ENCODE peak calls at places on chromosomes 4 and X, in nine cellular contexts. One of them, this sample, is unnamed.

GRCh38 chrX:283115-283845 is 2.1 kb downstream of the PLCXD1 start:
- DNase-seq in ELR: peak; percentile 92
- DNase-seq in anterior cingulate cortex: no peak
- DNase-seq in AG08396: peak; percentile 95
- DNase-seq in aorta: peak; percentile 94
- DNase-seq in T-helper 17 cell: peak; percentile 78
- DNase-seq in CD8-positive, alpha-beta T cell: peak; percentile 89
- DNase-seq in Ammon's horn: peak; percentile 97
- DNase-seq in progenitor cell of endocrine pancreas: peak; percentile 75
- DNase-seq in this sample: peak; percentile 72

GRCh38 chrX:12946838-12947544 is 27.9 kb upstream of the TMSB4X start:
- DNase-seq in ELR: peak; percentile 80
- DNase-seq in aorta: peak; percentile 75
- DNase-seq in AG08396: peak; percentile 80
- DNase-seq in Ammon's horn: peak; percentile 24
- DNase-seq in anterior cingulate cortex: no peak
- DNase-seq in CD8-positive, alpha-beta T cell: peak; percentile 87
- DNase-seq in T-helper 17 cell: peak; percentile 64
- DNase-seq in progenitor cell of endocrine pancreas: peak; percentile 55
- DNase-seq in this sample: peak; percentile 60

GRCh38 chrX:47413179-47413594 is 42.8 kb downstream of the ZNF157 start:
- DNase-seq in aorta: no peak
- DNase-seq in Ammon's horn: no peak
- DNase-seq in CD8-positive, alpha-beta T cell: no peak
- DNase-seq in T-helper 17 cell: no peak
- DNase-seq in progenitor cell of endocrine pancreas: no peak
- DNase-seq in anterior cingulate cortex: no peak
- DNase-seq in AG08396: no peak
- DNase-seq in ELR: no peak
- DNase-seq in this sample: no peak

GRCh38 chrX:39301041-39301440 is 499.8 kb downstream of the MID1IP1 start:
- DNase-seq in AG08396: no peak
- DNase-seq in CD8-positive, alpha-beta T cell: peak; percentile 13
- DNase-seq in progenitor cell of endocrine pancreas: no peak
- DNase-seq in T-helper 17 cell: no peak
- DNase-seq in ELR: no peak
- DNase-seq in Ammon's horn: no peak
- DNase-seq in anterior cingulate cortex: no peak
- DNase-seq in aorta: no peak
- DNase-seq in this sample: no peak

GRCh38 chr4:86338989-86339388 is 20.9 kb downstream of the MAPK10 start:
- DNase-seq in ELR: peak; percentile 92
- DNase-seq in progenitor cell of endocrine pancreas: no peak
- DNase-seq in AG08396: peak; percentile 60
- DNase-seq in T-helper 17 cell: no peak
- DNase-seq in aorta: no peak
- DNase-seq in Ammon's horn: no peak
- DNase-seq in CD8-positive, alpha-beta T cell: no peak
- DNase-seq in anterior cingulate cortex: no peak
- DNase-seq in this sample: no peak

GRCh38 chrX:30831082-30831481 is 58.0 kb downstream of the TAB3 start:
- DNase-seq in anterior cingulate cortex: no peak
- DNase-seq in Ammon's horn: no peak
- DNase-seq in T-helper 17 cell: no peak
- DNase-seq in AG08396: no peak
- DNase-seq in ELR: no peak
- DNase-seq in CD8-positive, alpha-beta T cell: no peak
- DNase-seq in aorta: no peak
- DNase-seq in progenitor cell of endocrine pancreas: no peak
- DNase-seq in this sample: no peak

GRCh38 chrX:139933904-139934303 is 1.1 kb upstream of the ATP11C start:
- DNase-seq in AG08396: no peak
- DNase-seq in anterior cingulate cortex: no peak
- DNase-seq in CD8-positive, alpha-beta T cell: no peak
- DNase-seq in ELR: no peak
- DNase-seq in aorta: no peak
- DNase-seq in T-helper 17 cell: no peak
- DNase-seq in progenitor cell of endocrine pancreas: no peak
- DNase-seq in Ammon's horn: no peak
- DNase-seq in this sample: peak; percentile 67

GRCh38 chr4:12488672-12489071 is 995.5 kb downstream of the RAB28 start:
- DNase-seq in Ammon's horn: no peak
- DNase-seq in CD8-positive, alpha-beta T cell: no peak
- DNase-seq in ELR: no peak
- DNase-seq in anterior cingulate cortex: no peak
- DNase-seq in progenitor cell of endocrine pancreas: no peak
- DNase-seq in aorta: no peak
- DNase-seq in AG08396: no peak
- DNase-seq in T-helper 17 cell: no peak
- DNase-seq in this sample: no peak

GRCh38 chrX:139211568-139212182 is 318.9 kb upstream of the F9 start:
- DNase-seq in Ammon's horn: no peak
- DNase-seq in anterior cingulate cortex: no peak
- DNase-seq in T-helper 17 cell: no peak
- DNase-seq in progenitor cell of endocrine pancreas: no peak
- DNase-seq in CD8-positive, alpha-beta T cell: no peak
- DNase-seq in ELR: no peak
- DNase-seq in AG08396: no peak
- DNase-seq in aorta: no peak
- DNase-seq in this sample: no peak

GRCh38 chr4:104015680-104016079 is 295.9 kb upstream of the TACR3 start:
- DNase-seq in Ammon's horn: peak; percentile 71
- DNase-seq in AG08396: no peak
- DNase-seq in T-helper 17 cell: no peak
- DNase-seq in aorta: no peak
- DNase-seq in progenitor cell of endocrine pancreas: no peak
- DNase-seq in ELR: peak; percentile 2
- DNase-seq in anterior cingulate cortex: no peak
- DNase-seq in CD8-positive, alpha-beta T cell: no peak
- DNase-seq in this sample: no peak